ENCODE peak calls at places on chromosome 16, in six cellular contexts. S is neural progenitor cell, G is MM.1S, J is HCT116, X is hepatocyte, F is GM23338. D is an unnamed sample.

GRCh38 chr16:70686376-70687171 is 721 bp upstream of the MTSS2 start:
- DNase-seq in S (no peak), G (no peak), J (no peak), X (no peak), F (no peak), D (no peak)

GRCh38 chr16:81204794-81205680 is 33.5 kb upstream of the BCO1 start:
- DNase-seq in S (peak), G (peak), J (peak), X (peak), F (peak), D (peak)

GRCh38 chr16:13780406-13780805 is 139.5 kb upstream of the ERCC4 start:
- DNase-seq in S (no peak), G (no peak), J (no peak), X (no peak), F (peak), D (no peak)

GRCh38 chr16:88264641-88265285 is 118.0 kb upstream of the ZNF469 start:
- DNase-seq in S (peak), G (no peak), J (peak), X (peak), F (peak), D (peak)

GRCh38 chr16:47979783-47980182 is 176.0 kb downstream of the ABCC12 start:
- DNase-seq in S (no peak), G (no peak), J (no peak), X (no peak), F (no peak), D (no peak)

GRCh38 chr16:2159052-2159838 is 3.7 kb downstream of the TRAF7 start:
- DNase-seq in S (peak), G (no peak), J (no peak), X (no peak), F (no peak), D (no peak)

GRCh38 chr16:2798723-2799204 is 494 bp downstream of the PRSS41 start:
- DNase-seq in S (no peak), G (no peak), J (no peak), X (no peak), F (no peak), D (no peak)

GRCh38 chr16:4402439-4403132 is 13.8 kb downstream of the CORO7 start:
- DNase-seq in S (peak), G (no peak), J (peak), X (peak), F (peak), D (peak)

GRCh38 chr16:4157376-4157825 is 41.2 kb upstream of the ADCY9 start:
- DNase-seq in S (no peak), G (no peak), J (no peak), X (peak), F (no peak), D (no peak)

GRCh38 chr16:11066231-11066870 is 122.0 kb downstream of the CLEC16A start:
- DNase-seq in S (no peak), G (no peak), J (no peak), X (no peak), F (no peak), D (no peak)

GRCh38 chr16:55376045-55376444 is 52.0 kb downstream of the IRX6 start:
- DNase-seq in S (no peak), G (no peak), J (no peak), X (no peak), F (no peak), D (no peak)

GRCh38 chr16:1981398-1981836 is at the start of gene NOXO1:
- DNase-seq in S (no peak), G (no peak), J (no peak), X (no peak), F (no peak), D (no peak)

GRCh38 chr16:79327836-79328235 is 272.7 kb downstream of the MAF start:
- DNase-seq in S (no peak), G (no peak), J (no peak), X (no peak), F (no peak), D (no peak)

DNA sequence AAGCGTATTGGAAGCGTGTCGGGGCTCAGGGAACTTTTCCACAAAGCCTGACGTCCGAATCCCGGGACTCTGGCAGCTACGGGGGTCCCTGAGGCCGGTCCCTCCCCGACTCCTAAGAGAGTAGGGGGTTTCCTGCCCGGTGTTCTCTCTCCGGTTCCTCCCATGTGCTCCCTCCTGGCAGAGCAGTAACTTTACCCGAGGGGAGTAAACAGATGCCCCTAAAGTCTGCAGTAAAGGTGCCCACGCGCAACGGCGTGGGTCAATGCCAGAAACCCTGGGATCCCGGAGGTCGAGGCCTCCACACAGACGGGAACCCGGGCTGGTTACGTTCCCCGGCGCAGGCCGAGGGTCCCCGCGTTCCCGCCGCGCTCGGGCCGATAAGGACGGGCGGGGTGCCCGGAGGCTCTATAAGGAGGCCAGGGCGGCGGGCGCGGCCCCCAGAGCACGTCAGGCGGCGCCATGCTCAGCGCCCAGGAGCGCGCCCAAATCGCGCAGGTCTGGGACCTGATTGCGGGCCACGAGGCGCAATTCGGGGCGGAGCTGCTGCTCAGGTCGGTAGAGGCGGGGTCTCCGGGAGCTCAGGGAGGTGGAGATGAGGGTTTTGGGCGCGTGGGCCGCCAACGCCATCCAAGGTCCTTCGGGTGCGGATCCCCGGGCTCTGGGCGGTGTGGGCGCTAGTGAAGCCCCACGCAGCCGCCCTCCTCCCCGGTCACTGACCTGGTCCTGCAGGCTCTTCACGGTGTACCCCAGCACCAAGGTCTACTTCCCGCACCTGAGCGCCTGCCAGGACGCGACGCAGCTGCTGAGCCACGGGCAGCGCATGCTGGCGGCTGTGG is at the start of gene HBM:
- DNase-seq in S (peak), G (no peak), J (no peak), X (no peak), F (peak), D (no peak)
- TF ChIP-seq EZH2 in S (peak), G (no peak), J (no peak), X (peak), F (peak), D (peak)

DNA sequence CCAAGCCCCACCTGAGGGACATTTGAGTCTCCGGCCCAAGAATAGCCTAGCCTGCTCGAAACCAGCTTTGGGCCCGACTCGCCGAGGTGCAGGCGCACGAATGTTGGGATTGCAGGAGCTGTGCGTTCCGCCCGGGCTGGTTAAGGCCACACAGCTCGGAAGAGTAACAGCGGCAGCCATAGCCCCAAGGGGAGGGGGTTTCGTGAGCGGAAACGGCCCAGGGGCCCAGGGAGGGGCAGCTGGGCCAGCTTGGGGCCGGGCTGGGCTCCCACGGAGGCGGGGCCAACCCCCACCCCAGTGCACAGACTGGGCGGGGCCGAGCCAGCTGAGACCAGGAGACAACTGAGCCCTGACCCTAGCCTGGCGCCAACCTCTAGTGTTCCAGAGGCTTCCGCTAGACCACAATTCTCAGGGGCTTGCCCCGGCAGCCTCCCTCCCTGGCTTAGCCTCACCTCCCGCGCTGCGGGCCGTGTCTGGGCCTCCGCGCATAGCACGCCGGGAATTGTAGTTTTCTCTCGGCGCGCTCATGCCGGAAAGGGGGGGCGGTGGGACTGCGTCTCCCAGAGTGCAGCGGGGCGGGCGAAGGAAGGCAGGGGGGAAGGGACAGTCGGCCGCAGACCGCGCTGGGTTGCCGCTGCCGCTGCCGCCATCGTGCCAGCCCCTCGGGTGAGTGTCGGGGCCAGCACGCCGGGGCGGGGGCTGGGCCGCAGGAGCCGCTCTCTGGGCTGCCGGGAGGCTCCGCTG is at the start of gene NUTF2:
- DNase-seq in S (peak), G (peak), J (peak), X (peak), F (peak), D (peak)
- TF ChIP-seq CTCF in S (no peak), G (no peak), J (no peak), X (no peak), F (no peak), D (no peak)

GRCh38 chr16:19841184-19841583 is 43.5 kb downstream of the GPRC5B start:
- DNase-seq in S (no peak), G (no peak), J (no peak), X (no peak), F (no peak), D (no peak)

GRCh38 chr16:19842758-19843157 is 41.9 kb downstream of the GPRC5B start:
- DNase-seq in S (no peak), G (no peak), J (no peak), X (no peak), F (no peak), D (no peak)

GRCh38 chr16:19843371-19843770 is 41.3 kb downstream of the GPRC5B start:
- DNase-seq in S (no peak), G (no peak), J (no peak), X (peak), F (no peak), D (peak)

GRCh38 chr16:19846421-19846820 is 38.2 kb downstream of the GPRC5B start:
- DNase-seq in S (no peak), G (no peak), J (no peak), X (no peak), F (no peak), D (no peak)

GRCh38 chr16:19844945-19845641 is 39.6 kb downstream of the GPRC5B start:
- DNase-seq in S (no peak), G (no peak), J (no peak), X (peak), F (no peak), D (peak)
- TF ChIP-seq EZH2phosphoT487 in S (no peak), G (no peak), J (no peak), X (no peak), F (no peak), D (no peak)

GRCh38 chr16:560701-561412 is 663 bp downstream of the PRR35 start:
- DNase-seq in S (no peak), G (no peak), J (no peak), X (no peak), F (no peak), D (no peak)

GRCh38 chr16:561957-562938 is 2.1 kb downstream of the PRR35 start:
- DNase-seq in S (no peak), G (no peak), J (no peak), X (no peak), F (no peak), D (no peak)

GRCh38 chr16:560221-560700 is at the start of gene PRR35:
- DNase-seq in S (no peak), G (no peak), J (no peak), X (no peak), F (no peak), D (no peak)

GRCh38 chr16:563072-563644 is 3.0 kb downstream of the PRR35 start:
- DNase-seq in S (no peak), G (no peak), J (no peak), X (no peak), F (no peak), D (no peak)

GRCh38 chr16:561413-561794 is 1.2 kb downstream of the PRR35 start:
- DNase-seq in S (no peak), G (no peak), J (no peak), X (no peak), F (no peak), D (no peak)
- TF ChIP-seq EZH2 in S (no peak), G (no peak), J (no peak), X (no peak), F (no peak), D (no peak)

D was measured in PC-3.